ENCODE peak calls at places on chromosomes 6 and 20, in seven cellular contexts. V, O, Q, Z, Y, N and I are unnamed samples.

GRCh38 chr6:111805511-111806181 is 67.6 kb downstream of the FYN start:
- DNase-seq in Z (peak; percentile 83), V (no peak), Q (no peak), O (no peak), N (no peak), Y (no peak), I (peak; percentile 47)

GRCh38 chr6:29376003-29376402 is 912 bp upstream of the OR12D3 start:
- DNase-seq in Z (peak; percentile 15), O (no peak), Y (no peak), Q (no peak), V (no peak), N (no peak), I (peak; percentile 39)

GRCh38 chr20:42063176-42063575 is 445.0 kb upstream of the CHD6 start:
- DNase-seq in V (no peak), Y (no peak), O (no peak), Q (no peak), N (no peak), Z (no peak), I (no peak)

GRCh38 chr20:34891166-34892062 is 15.0 kb downstream of the ACSS2 start:
- DNase-seq in V (no peak), Z (peak; percentile 89), O (no peak), Q (no peak), Y (no peak), N (no peak), I (peak; percentile 72)

GRCh38 chr20:95215-95614 is 7.7 kb downstream of the DEFB125 start:
- DNase-seq in N (no peak), V (no peak), Z (no peak), Q (no peak), Y (no peak), O (no peak), I (no peak)

GRCh38 chr20:62439218-62439617 is 11.9 kb upstream of the RBBP8NL start:
- DNase-seq in V (no peak), N (no peak), Z (no peak), Y (no peak), Q (no peak), O (no peak), I (no peak)

GRCh38 chr6:29723666-29724588 is 693 bp downstream of the HLA-F start:
- DNase-seq in V (peak; percentile 37), N (peak; percentile 68), Z (peak; percentile 47), O (no peak), Y (peak; percentile 64), Q (peak; percentile 61), I (peak; percentile 60)

GRCh38 chr6:170444056-170444505 is 109.0 kb downstream of the PSMB1 start:
- DNase-seq in O (no peak), V (no peak), Z (no peak), N (no peak), Q (no peak), Y (no peak), I (no peak)

GRCh38 chr6:121055572-121056163 is 278.6 kb downstream of the TBC1D32 start:
- DNase-seq in Z (peak; percentile 65), O (no peak), Q (no peak), Y (no peak), N (no peak), V (no peak), I (peak; percentile 86)

GRCh38 chr20:688809-689208 is 13.2 kb upstream of the SCRT2 start:
- DNase-seq in O (no peak), Z (peak; percentile 65), V (no peak), Y (no peak), Q (no peak), N (no peak), I (no peak)

GRCh38 chr6:108781419-108782110 is 66.7 kb upstream of the ARMC2 start:
- DNase-seq in O (no peak), Y (peak; percentile 35), N (no peak), Z (peak; percentile 43), V (no peak), Q (no peak), I (peak; percentile 42)

GRCh38 chr20:19897891-19898290 is 119.3 kb upstream of the NAA20 start:
- DNase-seq in Y (no peak), N (no peak), Z (no peak), Q (no peak), O (no peak), V (no peak), I (no peak)

GRCh38 chr6:168301648-168302398 is 17.8 kb downstream of the DACT2 start:
- DNase-seq in Q (no peak), N (no peak), Z (no peak), V (no peak), O (no peak), Y (no peak), I (no peak)

GRCh38 chr6:72811971-72812421 is 190.1 kb downstream of the KCNQ5 start:
- DNase-seq in N (no peak), O (no peak), Q (no peak), V (no peak), Z (peak; percentile 70), Y (no peak), I (peak; percentile 20)

GRCh38 chr6:155125916-155126315 is 130.8 kb downstream of the TIAM2 start:
- DNase-seq in Y (no peak), N (no peak), Z (peak; percentile 83), O (no peak), Q (no peak), V (no peak), I (peak; percentile 80)

GRCh38 chr20:50043573-50044352 is 61.0 kb downstream of the SNAI1 start:
- DNase-seq in Z (no peak), N (no peak), Q (no peak), O (no peak), V (no peak), Y (no peak), I (no peak)

GRCh38 chr6:67646550-67646949 is 988.5 kb upstream of the ADGRB3 start:
- DNase-seq in V (no peak), N (no peak), Q (no peak), Z (no peak), O (no peak), Y (no peak), I (no peak)

GRCh38 chr20:63115651-63116411 is 100.1 kb downstream of the YTHDF1 start:
- DNase-seq in N (no peak), Q (peak; percentile 20), V (no peak), Y (no peak), O (no peak), Z (no peak), I (no peak)

GRCh38 chr6:138272543-138273305 is 54.4 kb upstream of the PBOV1 start:
- DNase-seq in Q (no peak), V (no peak), N (no peak), Z (no peak), O (no peak), Y (no peak), I (no peak)

GRCh38 chr20:44398303-44398702 is 42.8 kb downstream of the HNF4A start:
- DNase-seq in Z (peak; percentile 91), V (no peak), O (no peak), Q (no peak), Y (no peak), N (no peak), I (peak; percentile 50)

DNA sequence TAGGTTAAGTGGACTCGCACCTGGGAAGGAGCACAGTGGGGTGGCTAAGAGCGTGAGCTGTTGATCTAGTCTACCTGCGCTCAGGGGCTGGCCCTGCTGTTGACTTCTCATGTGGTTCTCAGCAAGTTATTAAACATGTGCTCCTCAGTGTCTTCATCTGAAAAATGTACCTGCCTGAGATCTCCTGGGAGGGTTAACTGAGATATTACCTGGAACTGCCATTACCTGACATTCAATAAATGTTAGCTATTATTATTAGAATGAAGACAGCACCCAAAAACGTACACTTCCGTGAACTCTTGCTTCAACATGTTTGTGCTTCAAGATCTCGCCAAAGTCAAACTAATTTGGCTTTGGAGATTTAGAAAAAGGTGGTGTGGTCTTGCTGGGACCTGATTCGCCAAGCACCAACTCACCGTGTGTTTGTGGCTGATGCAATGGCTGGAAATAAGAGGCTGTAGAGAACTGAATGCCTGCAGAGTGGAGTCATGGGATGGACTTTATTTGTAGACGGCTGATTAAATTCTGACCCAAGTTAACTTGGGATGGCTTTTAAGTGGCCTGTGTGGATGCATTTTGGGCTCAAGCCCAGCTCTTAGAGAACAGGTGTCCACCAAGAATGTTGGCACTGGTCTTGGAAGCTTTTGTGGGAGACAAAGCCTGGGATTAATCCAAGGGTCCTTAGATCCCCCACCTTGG is 692.9 kb downstream of the QKI start:
- DNase-seq in Z (peak; percentile 2), V (no peak), Y (no peak), Q (no peak), N (no peak), O (no peak), I (no peak)
- H3K4me3 ChIP-seq in Z (no peak overlapping the region), V (no peak overlapping the region), Y (no peak overlapping the region), Q (no peak overlapping the region), N (no peak overlapping the region), O (no peak overlapping the region), I (no peak overlapping the region)

DNA sequence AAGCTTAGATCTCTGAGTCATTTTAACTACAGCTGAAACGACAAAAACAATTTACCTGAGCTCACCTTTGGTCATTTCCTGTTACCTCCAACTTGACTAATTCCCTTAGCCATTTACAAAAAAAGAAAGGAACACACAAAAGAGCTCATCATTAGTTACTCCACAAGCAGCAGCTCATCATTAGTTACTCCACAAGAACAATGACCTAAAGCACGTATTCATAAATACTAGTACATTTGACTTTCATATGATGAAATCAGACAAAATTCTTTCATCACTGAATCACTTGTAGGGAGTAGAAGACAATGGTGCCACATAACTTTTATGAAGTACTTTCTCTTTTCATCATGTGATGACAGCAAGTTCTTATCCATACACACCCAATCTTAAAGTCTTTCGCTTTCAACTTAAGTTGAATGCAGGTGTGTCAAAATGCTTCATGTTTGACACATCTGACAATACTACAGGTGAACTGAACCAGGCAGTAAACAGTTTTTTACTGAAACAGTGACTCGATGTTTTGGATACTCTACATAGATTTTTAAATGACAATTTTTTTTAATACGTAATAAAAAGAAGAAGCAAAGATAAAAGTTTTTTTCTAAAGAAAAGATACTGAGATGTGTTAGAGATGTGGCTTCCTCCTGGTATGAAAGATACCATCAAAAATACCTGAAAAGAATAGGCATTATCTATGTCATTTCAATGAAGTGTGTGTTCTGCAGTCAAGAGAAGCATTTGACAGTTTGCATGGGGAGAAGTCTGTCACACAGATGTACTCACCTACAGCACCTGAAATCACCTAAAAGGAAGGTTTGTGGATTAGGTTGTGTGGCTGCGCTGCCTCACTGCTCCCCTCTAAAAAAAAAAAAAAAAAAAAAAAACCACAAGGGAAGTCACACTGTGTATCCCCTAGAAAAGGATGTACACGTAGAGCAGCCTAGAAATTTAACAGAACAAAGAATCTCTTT is 109.1 kb downstream of the PRDM1 start:
- DNase-seq in Y (no peak), Z (peak; percentile 71), N (no peak), V (no peak), Q (no peak), O (no peak), I (peak; percentile 17)
- H3K4me1 ChIP-seq in Y (no peaks in the 10 kb centered on the region), Z (peaks cover 51% of the 10 kb centered on the region), N (no peaks in the 10 kb centered on the region), V (no peaks in the 10 kb centered on the region), Q (no peaks in the 10 kb centered on the region), O (no peaks in the 10 kb centered on the region), I (peaks cover 19% of the 10 kb centered on the region)

GRCh38 chr20:51803157-51803854 is 985 bp upstream of the SALL4 start:
- DNase-seq in O (no peak), Q (no peak), N (no peak), V (no peak), Y (no peak), Z (peak; percentile 23), I (no peak)
- H3K4me3 ChIP-seq in O (no peak overlapping the region), Q (no peak overlapping the region), N (no peak overlapping the region), V (no peak overlapping the region), Y (no peak overlapping the region), Z (no peak overlapping the region), I (no peak overlapping the region)

DNA sequence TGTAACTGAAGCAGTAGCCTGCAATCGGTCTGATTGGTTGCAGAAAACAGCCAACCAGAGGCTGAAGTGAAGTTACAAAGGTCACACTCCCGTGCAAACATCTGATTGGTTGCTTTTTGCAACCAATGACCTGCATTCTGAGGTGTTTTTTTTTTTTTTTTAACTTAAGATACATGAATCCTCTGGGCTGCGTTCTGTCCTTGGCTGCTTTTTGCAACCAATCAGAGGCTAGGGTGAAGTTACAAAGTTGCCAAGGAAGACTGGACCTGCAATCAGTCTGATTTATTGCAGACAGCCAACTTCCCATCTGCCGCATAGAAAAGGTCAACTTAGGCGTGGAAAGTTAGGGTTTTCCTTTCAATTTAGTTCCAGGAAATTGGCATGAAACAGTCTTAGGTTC is 292.9 kb downstream of the PLCB1 start:
- DNase-seq in Y (no peak), O (no peak), V (no peak), Q (no peak), Z (no peak), N (no peak), I (no peak)
- H3K4me1 ChIP-seq in Y (no peaks in the 10 kb centered on the region), O (no peaks in the 10 kb centered on the region), V (peaks cover 13% of the 10 kb centered on the region), Q (peaks cover 10% of the 10 kb centered on the region), Z (peaks cover 11% of the 10 kb centered on the region), N (no peaks in the 10 kb centered on the region), I (no peaks in the 10 kb centered on the region)